ENCODE peak calls at places on chromosome 2, in nine cellular contexts. One of them, this sample, is unnamed.

GRCh38 chr2:121295911-121296650 is 11.1 kb upstream of the TFCP2L1 start:
- DNase-seq in RWPE2: no peak
- DNase-seq in cardiac muscle cell: no peak
- DNase-seq in uterus: no peak
- DNase-seq in GM10248: no peak
- DNase-seq in HFFc6: no peak
- DNase-seq in GOT3: no peak
- DNase-seq in NCI-H1105: no peak
- DNase-seq in endothelial cell of umbilical vein: no peak
- DNase-seq in this sample: no peak

GRCh38 chr2:233100192-233100998 is 40.3 kb downstream of the INPP5D start:
- DNase-seq in RWPE2: no peak
- DNase-seq in cardiac muscle cell: no peak
- DNase-seq in uterus: no peak
- DNase-seq in GM10248: peak; percentile 74
- DNase-seq in HFFc6: no peak
- DNase-seq in GOT3: no peak
- DNase-seq in NCI-H1105: no peak
- DNase-seq in endothelial cell of umbilical vein: no peak
- DNase-seq in this sample: no peak

GRCh38 chr2:121479882-121480522 is 50.7 kb upstream of the RNU4ATAC start:
- DNase-seq in RWPE2: no peak
- DNase-seq in cardiac muscle cell: peak; percentile 42
- DNase-seq in uterus: no peak
- DNase-seq in GM10248: no peak
- DNase-seq in HFFc6: no peak
- DNase-seq in GOT3: no peak
- DNase-seq in NCI-H1105: peak; percentile 15
- DNase-seq in endothelial cell of umbilical vein: peak; percentile 44
- DNase-seq in this sample: peak; percentile 74

GRCh38 chr2:110107092-110108079 is 8.2 kb downstream of the MALL start:
- DNase-seq in RWPE2: no peak
- DNase-seq in cardiac muscle cell: no peak
- DNase-seq in uterus: no peak
- DNase-seq in GM10248: no peak
- DNase-seq in HFFc6: no peak
- DNase-seq in GOT3: no peak
- DNase-seq in NCI-H1105: no peak
- DNase-seq in endothelial cell of umbilical vein: no peak
- DNase-seq in this sample: no peak

GRCh38 chr2:109379507-109379906 is 234.3 kb downstream of the SEPTIN10 start:
- DNase-seq in RWPE2: peak; percentile 15
- DNase-seq in cardiac muscle cell: no peak
- DNase-seq in uterus: no peak
- DNase-seq in GM10248: no peak
- DNase-seq in HFFc6: no peak
- DNase-seq in GOT3: no peak
- DNase-seq in NCI-H1105: no peak
- DNase-seq in endothelial cell of umbilical vein: no peak
- DNase-seq in this sample: no peak

GRCh38 chr2:6352906-6353515 is 512.7 kb downstream of the CMPK2 start:
- DNase-seq in RWPE2: no peak
- DNase-seq in cardiac muscle cell: peak; percentile 75
- DNase-seq in uterus: no peak
- DNase-seq in GM10248: no peak
- DNase-seq in HFFc6: peak; percentile 43
- DNase-seq in GOT3: no peak
- DNase-seq in NCI-H1105: peak; percentile 6
- DNase-seq in endothelial cell of umbilical vein: no peak
- DNase-seq in this sample: peak; percentile 78

GRCh38 chr2:52676056-52676455 is 1091.5 kb upstream of the CHAC2 start:
- DNase-seq in RWPE2: no peak
- DNase-seq in cardiac muscle cell: no peak
- DNase-seq in uterus: no peak
- DNase-seq in GM10248: no peak
- DNase-seq in HFFc6: no peak
- DNase-seq in GOT3: no peak
- DNase-seq in NCI-H1105: no peak
- DNase-seq in endothelial cell of umbilical vein: no peak
- DNase-seq in this sample: no peak

GRCh38 chr2:135916232-135916631 is 40.0 kb upstream of the MCM6 start:
- DNase-seq in RWPE2: no peak
- DNase-seq in cardiac muscle cell: peak; percentile 27
- DNase-seq in uterus: no peak
- DNase-seq in GM10248: peak; percentile 15
- DNase-seq in HFFc6: peak; percentile 21
- DNase-seq in GOT3: no peak
- DNase-seq in NCI-H1105: peak; percentile 10
- DNase-seq in endothelial cell of umbilical vein: peak; percentile 76
- DNase-seq in this sample: no peak

GRCh38 chr2:64482243-64482642 is 28.3 kb downstream of the LGALSL start:
- DNase-seq in RWPE2: no peak
- DNase-seq in cardiac muscle cell: no peak
- DNase-seq in uterus: no peak
- DNase-seq in GM10248: no peak
- DNase-seq in HFFc6: no peak
- DNase-seq in GOT3: no peak
- DNase-seq in NCI-H1105: no peak
- DNase-seq in endothelial cell of umbilical vein: no peak
- DNase-seq in this sample: no peak